ENCODE peak calls at places on chromosomes 11 and 22, in seven cellular contexts. L is substantia nigra; C is psoas muscle; G is upper lobe of right lung; O is heart left ventricle; N is activated T-cell treated with anti-CD3 and anti-CD28 coated beads, Interleukin-2, amount 50 U/mL, for 48 hours; E is fibroblast of mammary gland. M is an unnamed sample.

GRCh38 chr11:114208371-114208770 is 87.8 kb upstream of the NNMT start:
- DNase-seq in O (no peak), C (no peak), E (no peak), G (no peak), N (peak), L (no peak), M (no peak)

GRCh38 chr11:114256176-114256897 is 39.9 kb upstream of the NNMT start:
- DNase-seq in O (no peak), C (peak), E (no peak), L (no peak), G (no peak), N (no peak), M (no peak)

GRCh38 chr22:17112491-17113042 is 8.6 kb downstream of the TMEM121B start:
- DNase-seq in G (no peak), L (no peak), C (no peak), E (no peak), N (no peak), O (no peak), M (no peak)

GRCh38 chr11:10072142-10072541 is 221.9 kb downstream of the SBF2 start:
- DNase-seq in C (no peak), E (peak), G (no peak), L (no peak), O (no peak), N (no peak), M (no peak)

GRCh38 chr11:72249961-72250360 is 6.0 kb upstream of the PHOX2A start:
- DNase-seq in E (no peak), C (no peak), O (no peak), L (no peak), N (no peak), G (no peak), M (no peak)

GRCh38 chr22:27238935-27239510 is 562.5 kb downstream of the MN1 start:
- DNase-seq in G (peak), O (peak), C (peak), N (no peak), E (peak), L (no peak), M (peak)

GRCh38 chr22:45542001-45542520 is 39.4 kb downstream of the FBLN1 start:
- DNase-seq in G (no peak), N (no peak), C (no peak), L (no peak), E (no peak), O (no peak), M (no peak)

GRCh38 chr11:128505449-128506058 is 81.8 kb downstream of the ETS1 start:
- DNase-seq in E (no peak), L (no peak), G (no peak), N (peak), O (no peak), C (no peak), M (no peak)

M was measured in RWPE1.